ENCODE peak calls at places on chromosomes 7 and 10, in six cellular contexts. One of them, this sample, is unnamed.

GRCh38 chr10:76185476-76186255 is 754.2 kb downstream of the LRMDA start:
- DNase-seq in AG04450: no peak
- DNase-seq in Jurkat, Clone E6-1: no peak
- DNase-seq in CD4-positive, CD25-positive, alpha-beta regulatory T cell: no peak
- DNase-seq in GM12865: no peak
- DNase-seq in iPS DF 6.9: no peak
- DNase-seq in this sample: no peak

GRCh38 chr7:30845426-30846135 is 66.1 kb upstream of the AQP1 start:
- DNase-seq in AG04450: no peak
- DNase-seq in Jurkat, Clone E6-1: no peak
- DNase-seq in CD4-positive, CD25-positive, alpha-beta regulatory T cell: no peak
- DNase-seq in GM12865: no peak
- DNase-seq in iPS DF 6.9: no peak
- DNase-seq in this sample: no peak

GRCh38 chr7:510061-510481 is 9.6 kb downstream of the PDGFA start:
- DNase-seq in AG04450: no peak
- DNase-seq in Jurkat, Clone E6-1: no peak
- DNase-seq in CD4-positive, CD25-positive, alpha-beta regulatory T cell: no peak
- DNase-seq in GM12865: no peak
- DNase-seq in iPS DF 6.9: no peak
- DNase-seq in this sample: no peak

GRCh38 chr7:32104766-32105165 is 34.6 kb upstream of the PDE1C start:
- DNase-seq in AG04450: no peak
- DNase-seq in Jurkat, Clone E6-1: no peak
- DNase-seq in CD4-positive, CD25-positive, alpha-beta regulatory T cell: no peak
- DNase-seq in GM12865: no peak
- DNase-seq in iPS DF 6.9: no peak
- DNase-seq in this sample: no peak

GRCh38 chr7:78316110-78316509 is 517.5 kb downstream of the PHTF2 start:
- DNase-seq in AG04450: no peak
- DNase-seq in Jurkat, Clone E6-1: no peak
- DNase-seq in CD4-positive, CD25-positive, alpha-beta regulatory T cell: no peak
- DNase-seq in GM12865: no peak
- DNase-seq in iPS DF 6.9: no peak
- DNase-seq in this sample: no peak

GRCh38 chr10:95660283-95660682 is 3.8 kb upstream of the ALDH18A1 start:
- DNase-seq in AG04450: no peak
- DNase-seq in Jurkat, Clone E6-1: no peak
- DNase-seq in CD4-positive, CD25-positive, alpha-beta regulatory T cell: no peak
- DNase-seq in GM12865: no peak
- DNase-seq in iPS DF 6.9: no peak
- DNase-seq in this sample: no peak

GRCh38 chr7:155796381-155797261 is 15.6 kb downstream of the SHH start:
- DNase-seq in AG04450: no peak
- DNase-seq in Jurkat, Clone E6-1: no peak
- DNase-seq in CD4-positive, CD25-positive, alpha-beta regulatory T cell: peak
- DNase-seq in GM12865: peak
- DNase-seq in iPS DF 6.9: no peak
- DNase-seq in this sample: peak

GRCh38 chr7:80584778-80585177 is 53.7 kb upstream of the CD36 start:
- DNase-seq in AG04450: no peak
- DNase-seq in Jurkat, Clone E6-1: no peak
- DNase-seq in CD4-positive, CD25-positive, alpha-beta regulatory T cell: no peak
- DNase-seq in GM12865: no peak
- DNase-seq in iPS DF 6.9: no peak
- DNase-seq in this sample: no peak

GRCh38 chr10:12656518-12657142 is 307.3 kb downstream of the CAMK1D start:
- DNase-seq in AG04450: peak
- DNase-seq in Jurkat, Clone E6-1: peak
- DNase-seq in CD4-positive, CD25-positive, alpha-beta regulatory T cell: peak
- DNase-seq in GM12865: peak
- DNase-seq in iPS DF 6.9: no peak
- DNase-seq in this sample: peak

GRCh38 chr10:124342136-124342820 is 76.4 kb downstream of the OAT start:
- DNase-seq in AG04450: no peak
- DNase-seq in Jurkat, Clone E6-1: no peak
- DNase-seq in CD4-positive, CD25-positive, alpha-beta regulatory T cell: no peak
- DNase-seq in GM12865: no peak
- DNase-seq in iPS DF 6.9: no peak
- DNase-seq in this sample: no peak

GRCh38 chr10:60944910-60945297 is 919 bp upstream of the RHOBTB1 start:
- DNase-seq in AG04450: no peak
- DNase-seq in Jurkat, Clone E6-1: no peak
- DNase-seq in CD4-positive, CD25-positive, alpha-beta regulatory T cell: no peak
- DNase-seq in GM12865: no peak
- DNase-seq in iPS DF 6.9: no peak
- DNase-seq in this sample: no peak

GRCh38 chr7:117035463-117035862 is 82.2 kb downstream of the ST7 start:
- DNase-seq in AG04450: no peak
- DNase-seq in Jurkat, Clone E6-1: no peak
- DNase-seq in CD4-positive, CD25-positive, alpha-beta regulatory T cell: no peak
- DNase-seq in GM12865: no peak
- DNase-seq in iPS DF 6.9: no peak
- DNase-seq in this sample: no peak

GRCh38 chr10:93436577-93436976 is 45.6 kb downstream of the MYOF start:
- DNase-seq in AG04450: peak
- DNase-seq in Jurkat, Clone E6-1: no peak
- DNase-seq in CD4-positive, CD25-positive, alpha-beta regulatory T cell: no peak
- DNase-seq in GM12865: no peak
- DNase-seq in iPS DF 6.9: no peak
- DNase-seq in this sample: no peak

GRCh38 chr10:2839081-2839725 is 228.1 kb upstream of the PFKP start:
- DNase-seq in AG04450: no peak
- DNase-seq in Jurkat, Clone E6-1: peak
- DNase-seq in CD4-positive, CD25-positive, alpha-beta regulatory T cell: peak
- DNase-seq in GM12865: peak
- DNase-seq in iPS DF 6.9: peak
- DNase-seq in this sample: no peak

GRCh38 chr7:333399-333776 is 43.4 kb downstream of the FOXL3 start:
- DNase-seq in AG04450: no peak
- DNase-seq in Jurkat, Clone E6-1: no peak
- DNase-seq in CD4-positive, CD25-positive, alpha-beta regulatory T cell: no peak
- DNase-seq in GM12865: no peak
- DNase-seq in iPS DF 6.9: no peak
- DNase-seq in this sample: no peak

GRCh38 chr7:82477733-82478515 is 34.3 kb upstream of the CACNA2D1 start:
- DNase-seq in AG04450: no peak
- DNase-seq in Jurkat, Clone E6-1: no peak
- DNase-seq in CD4-positive, CD25-positive, alpha-beta regulatory T cell: no peak
- DNase-seq in GM12865: no peak
- DNase-seq in iPS DF 6.9: no peak
- DNase-seq in this sample: no peak

GRCh38 chr7:76394962-76395361 is 14.5 kb downstream of the SSC4D start:
- DNase-seq in AG04450: no peak
- DNase-seq in Jurkat, Clone E6-1: no peak
- DNase-seq in CD4-positive, CD25-positive, alpha-beta regulatory T cell: no peak
- DNase-seq in GM12865: no peak
- DNase-seq in iPS DF 6.9: no peak
- DNase-seq in this sample: no peak

GRCh38 chr10:58972576-58973234 is 203.7 kb upstream of the PHYHIPL start:
- DNase-seq in AG04450: no peak
- DNase-seq in Jurkat, Clone E6-1: no peak
- DNase-seq in CD4-positive, CD25-positive, alpha-beta regulatory T cell: no peak
- DNase-seq in GM12865: no peak
- DNase-seq in iPS DF 6.9: no peak
- DNase-seq in this sample: no peak

GRCh38 chr10:49090696-49091338 is 24.5 kb downstream of the VSTM4 start:
- DNase-seq in AG04450: no peak
- DNase-seq in Jurkat, Clone E6-1: no peak
- DNase-seq in CD4-positive, CD25-positive, alpha-beta regulatory T cell: no peak
- DNase-seq in GM12865: no peak
- DNase-seq in iPS DF 6.9: no peak
- DNase-seq in this sample: no peak

GRCh38 chr10:71648595-71649320 is 70.8 kb downstream of the C10orf105 start:
- DNase-seq in AG04450: no peak
- DNase-seq in Jurkat, Clone E6-1: no peak
- DNase-seq in CD4-positive, CD25-positive, alpha-beta regulatory T cell: no peak
- DNase-seq in GM12865: no peak
- DNase-seq in iPS DF 6.9: no peak
- DNase-seq in this sample: no peak

GRCh38 chr10:78335691-78336401 is 302.2 kb downstream of the RPS24 start:
- DNase-seq in AG04450: peak
- DNase-seq in Jurkat, Clone E6-1: no peak
- DNase-seq in CD4-positive, CD25-positive, alpha-beta regulatory T cell: no peak
- DNase-seq in GM12865: no peak
- DNase-seq in iPS DF 6.9: no peak
- DNase-seq in this sample: no peak

GRCh38 chr10:120827251-120827875 is 23.8 kb upstream of the WDR11 start:
- DNase-seq in AG04450: no peak
- DNase-seq in Jurkat, Clone E6-1: no peak
- DNase-seq in CD4-positive, CD25-positive, alpha-beta regulatory T cell: no peak
- DNase-seq in GM12865: no peak
- DNase-seq in iPS DF 6.9: no peak
- DNase-seq in this sample: no peak

GRCh38 chr10:60433684-60434083 is 44.0 kb upstream of the ANK3 start:
- DNase-seq in AG04450: peak
- DNase-seq in Jurkat, Clone E6-1: no peak
- DNase-seq in CD4-positive, CD25-positive, alpha-beta regulatory T cell: no peak
- DNase-seq in GM12865: no peak
- DNase-seq in iPS DF 6.9: no peak
- DNase-seq in this sample: no peak

GRCh38 chr10:44234471-44234850 is 150.4 kb downstream of the CXCL12 start:
- DNase-seq in AG04450: no peak
- DNase-seq in Jurkat, Clone E6-1: no peak
- DNase-seq in CD4-positive, CD25-positive, alpha-beta regulatory T cell: no peak
- DNase-seq in GM12865: no peak
- DNase-seq in iPS DF 6.9: no peak
- DNase-seq in this sample: no peak

DNA sequence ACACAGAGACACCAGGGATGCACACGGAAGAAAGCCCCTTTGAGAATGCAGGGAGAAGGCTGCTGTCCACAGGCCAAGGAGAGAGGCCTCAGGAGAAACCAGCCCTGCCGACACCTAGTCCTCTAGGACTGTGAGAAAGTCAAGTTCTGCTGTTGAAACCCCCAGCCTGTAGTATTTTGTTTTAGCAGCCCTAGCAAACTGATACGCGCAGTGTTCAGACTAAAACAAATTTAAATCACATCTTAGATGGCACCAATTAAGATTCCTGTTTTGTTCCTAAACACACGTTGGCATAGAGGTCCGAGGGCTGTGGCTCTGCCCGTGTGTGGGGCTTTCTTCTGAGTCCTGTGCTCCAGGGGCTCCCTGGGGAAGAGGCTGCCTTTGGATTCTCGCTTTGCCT is 21.7 kb downstream of the LMTK2 start:
- DNase-seq in AG04450: no peak
- DNase-seq in Jurkat, Clone E6-1: no peak
- DNase-seq in CD4-positive, CD25-positive, alpha-beta regulatory T cell: no peak
- DNase-seq in GM12865: no peak
- DNase-seq in iPS DF 6.9: no peak
- DNase-seq in this sample: no peak
- H3K4me3 ChIP-seq in AG04450: no peak
- H3K4me3 ChIP-seq in Jurkat, Clone E6-1: no peak
- H3K4me3 ChIP-seq in CD4-positive, CD25-positive, alpha-beta regulatory T cell: no peak
- H3K4me3 ChIP-seq in GM12865: no peak
- H3K4me3 ChIP-seq in iPS DF 6.9: no peak
- H3K4me3 ChIP-seq in this sample: no peak

GRCh38 chr10:6348091-6348862 is 145.5 kb downstream of the PFKFB3 start:
- DNase-seq in AG04450: no peak
- DNase-seq in Jurkat, Clone E6-1: peak
- DNase-seq in CD4-positive, CD25-positive, alpha-beta regulatory T cell: peak
- DNase-seq in GM12865: peak
- DNase-seq in iPS DF 6.9: no peak
- DNase-seq in this sample: no peak
- H3K4me3 ChIP-seq in AG04450: no peak
- H3K4me3 ChIP-seq in Jurkat, Clone E6-1: peak
- H3K4me3 ChIP-seq in CD4-positive, CD25-positive, alpha-beta regulatory T cell: peak
- H3K4me3 ChIP-seq in GM12865: peak
- H3K4me3 ChIP-seq in iPS DF 6.9: no peak
- H3K4me3 ChIP-seq in this sample: no peak

GRCh38 chr10:85570871-85571270 is 795.7 kb downstream of the GRID1 start:
- DNase-seq in AG04450: no peak
- DNase-seq in Jurkat, Clone E6-1: no peak
- DNase-seq in CD4-positive, CD25-positive, alpha-beta regulatory T cell: no peak
- DNase-seq in GM12865: no peak
- DNase-seq in iPS DF 6.9: no peak
- DNase-seq in this sample: no peak
- H3K4me3 ChIP-seq in AG04450: no peak
- H3K4me3 ChIP-seq in Jurkat, Clone E6-1: no peak
- H3K4me3 ChIP-seq in CD4-positive, CD25-positive, alpha-beta regulatory T cell: no peak
- H3K4me3 ChIP-seq in GM12865: no peak
- H3K4me3 ChIP-seq in iPS DF 6.9: no peak
- H3K4me3 ChIP-seq in this sample: no peak

DNA sequence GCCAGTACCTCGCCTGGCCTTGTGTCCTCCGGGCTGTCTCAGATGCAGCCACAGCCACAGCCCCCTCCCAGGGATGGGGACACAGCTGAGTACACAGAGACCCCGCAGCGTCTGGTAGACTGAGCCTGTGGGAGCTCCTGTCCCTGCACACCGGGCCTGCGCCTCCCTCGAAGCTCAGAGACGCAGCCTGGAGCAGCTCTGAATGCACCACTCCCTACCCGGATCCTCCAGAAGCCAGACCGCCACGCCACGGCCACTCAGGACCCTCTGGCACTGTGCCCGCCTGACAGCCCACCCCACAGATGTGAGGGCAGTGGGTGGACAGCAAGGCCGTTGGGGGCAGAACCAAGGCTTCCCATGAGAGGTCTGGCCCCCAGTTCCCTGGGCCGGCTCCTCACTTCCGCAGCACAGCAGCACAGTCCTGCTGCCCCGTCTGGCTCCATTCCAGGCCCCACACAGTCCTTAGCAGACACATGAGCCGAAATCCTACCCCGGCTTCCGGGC is 40.8 kb downstream of the PAPOLB start:
- DNase-seq in AG04450: no peak
- DNase-seq in Jurkat, Clone E6-1: no peak
- DNase-seq in CD4-positive, CD25-positive, alpha-beta regulatory T cell: no peak
- DNase-seq in GM12865: no peak
- DNase-seq in iPS DF 6.9: no peak
- DNase-seq in this sample: no peak
- H3K4me3 ChIP-seq in AG04450: no peak
- H3K4me3 ChIP-seq in Jurkat, Clone E6-1: no peak
- H3K4me3 ChIP-seq in CD4-positive, CD25-positive, alpha-beta regulatory T cell: no peak
- H3K4me3 ChIP-seq in GM12865: no peak
- H3K4me3 ChIP-seq in iPS DF 6.9: no peak
- H3K4me3 ChIP-seq in this sample: no peak

GRCh38 chr10:8049151-8049873 is 5.2 kb upstream of the GATA3 start:
- DNase-seq in AG04450: no peak
- DNase-seq in Jurkat, Clone E6-1: no peak
- DNase-seq in CD4-positive, CD25-positive, alpha-beta regulatory T cell: no peak
- DNase-seq in GM12865: no peak
- DNase-seq in iPS DF 6.9: no peak
- DNase-seq in this sample: no peak
- H3K4me3 ChIP-seq in AG04450: no peak
- H3K4me3 ChIP-seq in Jurkat, Clone E6-1: peak
- H3K4me3 ChIP-seq in CD4-positive, CD25-positive, alpha-beta regulatory T cell: peak
- H3K4me3 ChIP-seq in GM12865: no peak
- H3K4me3 ChIP-seq in iPS DF 6.9: peak
- H3K4me3 ChIP-seq in this sample: no peak

GRCh38 chr10:99534939-99535763 is 2.4 kb downstream of the NKX2-3 start:
- DNase-seq in AG04450: no peak
- DNase-seq in Jurkat, Clone E6-1: no peak
- DNase-seq in CD4-positive, CD25-positive, alpha-beta regulatory T cell: peak
- DNase-seq in GM12865: peak
- DNase-seq in iPS DF 6.9: no peak
- DNase-seq in this sample: peak
- H3K4me3 ChIP-seq in AG04450: no peak
- H3K4me3 ChIP-seq in Jurkat, Clone E6-1: no peak
- H3K4me3 ChIP-seq in CD4-positive, CD25-positive, alpha-beta regulatory T cell: no peak
- H3K4me3 ChIP-seq in GM12865: peak
- H3K4me3 ChIP-seq in iPS DF 6.9: peak
- H3K4me3 ChIP-seq in this sample: peak

This sample was measured in HL-60.